ENCODE peak calls at places on chromosomes 5 and 9, in seven cellular contexts. O is SK-N-SH, F is GM12891, T is HepG2, J is K562, G is H1, D is GM12878. S is an unnamed sample.

GRCh38 chr5:175696855-175697198 is 39.0 kb downstream of the HRH2 start:
- DNase-seq in F (no peak), D (no peak), G (no peak), J (no peak), O (no peak), T (no peak), S (no peak)

GRCh38 chr5:73682176-73682575 is 56.2 kb downstream of the ARHGEF28 start:
- DNase-seq in T (no peak), F (no peak), G (no peak), J (no peak), O (no peak), D (no peak), S (no peak)

GRCh38 chr9:35285731-35286130 is 123.9 kb downstream of the UNC13B start:
- DNase-seq in F (no peak), D (no peak), T (no peak), G (no peak), O (no peak), J (no peak), S (no peak)

GRCh38 chr9:37987467-37987981 is 81.5 kb downstream of the SHB start:
- DNase-seq in G (no peak), J (peak), T (no peak), D (no peak), O (no peak), F (no peak), S (no peak)

GRCh38 chr5:132496631-132497487 is 6.3 kb upstream of the IRF1 start:
- DNase-seq in D (no peak), O (peak), G (no peak), F (peak), T (peak), J (peak), S (peak)

GRCh38 chr9:92668746-92669526 is 995 bp downstream of the IPPK start:
- DNase-seq in O (peak), F (no peak), D (no peak), J (peak), T (peak), G (no peak), S (no peak)

GRCh38 chr5:63247651-63248050 is 669.0 kb downstream of the LRRC70 start:
- DNase-seq in G (no peak), O (no peak), F (no peak), T (no peak), D (no peak), J (no peak), S (no peak)

GRCh38 chr9:16241231-16241630 is 629.2 kb downstream of the BNC2 start:
- DNase-seq in F (no peak), O (no peak), J (no peak), D (no peak), G (no peak), T (no peak), S (no peak)

GRCh38 chr5:178058321-178059012 is 54.9 kb upstream of the N4BP3 start:
- DNase-seq in O (no peak), J (no peak), D (no peak), T (no peak), G (no peak), F (no peak), S (no peak)

GRCh38 chr5:3346111-3346820 is 249.4 kb upstream of the IRX1 start:
- DNase-seq in F (no peak), G (no peak), O (no peak), J (no peak), T (no peak), D (no peak), S (no peak)

GRCh38 chr9:3331801-3332200 is 194.0 kb downstream of the RFX3 start:
- DNase-seq in G (no peak), D (no peak), F (no peak), J (peak), O (peak), T (peak), S (no peak)

GRCh38 chr9:13942695-13943094 is 371.2 kb downstream of the NFIB start:
- DNase-seq in G (no peak), F (no peak), T (no peak), D (no peak), J (peak), O (no peak), S (no peak)

GRCh38 chr9:14218253-14218652 is 95.7 kb downstream of the NFIB start:
- DNase-seq in D (no peak), T (no peak), G (no peak), F (no peak), J (no peak), O (no peak), S (no peak)

GRCh38 chr5:169289520-169289919 is 11.4 kb downstream of the SLIT3 start:
- DNase-seq in T (no peak), F (no peak), J (no peak), D (no peak), O (no peak), G (no peak), S (no peak)

GRCh38 chr9:127384016-127384730 is 12.8 kb upstream of the SLC2A8 start:
- DNase-seq in O (no peak), F (no peak), D (no peak), J (no peak), T (no peak), G (no peak), S (no peak)

GRCh38 chr9:136079916-136080246 is 15.2 kb downstream of the NACC2 start:
- DNase-seq in G (no peak), D (no peak), T (no peak), O (peak), J (no peak), F (no peak), S (no peak)

GRCh38 chr5:375336-375920 is 53.9 kb downstream of the AHRR start:
- DNase-seq in D (no peak), J (no peak), G (no peak), T (no peak), O (peak), F (no peak), S (no peak)

GRCh38 chr9:134381671-134382505 is 55.6 kb downstream of the RXRA start:
- DNase-seq in J (no peak), G (no peak), T (peak), F (no peak), O (peak), D (no peak), S (no peak)
- TF ChIP-seq TAF1 in J (no peak), G (no peak), T (no peak), F (no peak), O (no peak), D (no peak), S (no peak)

GRCh38 chr9:81374881-81375280 is 314.5 kb downstream of the TLE1 start:
- DNase-seq in D (no peak), J (no peak), F (no peak), G (no peak), O (no peak), T (no peak), S (no peak)
- TF ChIP-seq TAF1 in D (no peak), J (no peak), F (no peak), G (no peak), O (no peak), T (no peak), S (no peak)

GRCh38 chr5:172870261-172870806 is 36.3 kb downstream of the ERGIC1 start:
- DNase-seq in D (no peak), G (no peak), J (no peak), F (no peak), O (no peak), T (no peak), S (no peak)

GRCh38 chr5:172867761-172868435 is 33.8 kb downstream of the ERGIC1 start:
- DNase-seq in F (no peak), D (no peak), J (no peak), T (no peak), G (no peak), O (no peak), S (no peak)

GRCh38 chr5:172868436-172868923 is 34.4 kb downstream of the ERGIC1 start:
- DNase-seq in O (no peak), G (no peak), D (no peak), J (peak), T (peak), F (no peak), S (no peak)

GRCh38 chr5:172869734-172870133 is 35.7 kb downstream of the ERGIC1 start:
- DNase-seq in O (no peak), G (no peak), F (no peak), J (no peak), T (no peak), D (no peak), S (no peak)

GRCh38 chr5:172868924-172869565 is 35.0 kb downstream of the ERGIC1 start:
- DNase-seq in F (no peak), J (peak), D (no peak), G (no peak), O (peak), T (peak), S (no peak)
- TF ChIP-seq TAF1 in F (no peak), J (no peak), D (no peak), G (no peak), O (no peak), T (no peak), S (no peak)

GRCh38 chr5:24347206-24347605 is 297.6 kb downstream of the CDH10 start:
- DNase-seq in G (no peak), J (no peak), O (no peak), F (no peak), T (no peak), D (no peak), S (no peak)
- TF ChIP-seq TAF1 in G (no peak), J (no peak), O (no peak), F (no peak), T (no peak), D (no peak), S (no peak)

DNA sequence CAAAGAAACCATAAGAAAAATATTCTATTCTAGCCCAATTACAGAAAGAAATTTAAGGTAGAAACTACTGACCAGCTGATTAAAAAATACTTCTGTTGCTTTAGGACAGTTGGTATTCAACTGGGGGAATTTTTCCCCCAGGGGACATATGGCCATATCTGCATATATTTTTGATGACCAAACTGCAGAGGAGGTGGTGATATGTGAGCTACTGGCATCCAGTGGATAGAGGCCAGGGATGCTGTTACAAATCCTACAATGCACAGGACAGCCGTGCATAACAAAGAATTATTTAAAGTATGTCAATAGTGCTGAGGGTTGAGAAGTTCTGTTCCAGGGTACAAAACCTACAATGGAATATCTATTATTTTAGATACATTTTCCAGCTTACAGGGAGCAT is 24.0 kb downstream of the ZFR start:
- DNase-seq in O (peak), D (no peak), G (no peak), T (no peak), F (no peak), J (no peak), S (no peak)
- TF ChIP-seq TAF1 in O (no peak), D (no peak), G (no peak), T (no peak), F (no peak), J (no peak), S (no peak)